ENCODE peak calls at places on chromosomes 2 and 18, in ten cellular contexts. One of them, this sample, is unnamed.

GRCh38 chr2:197159681-197160211 is 150.8 kb downstream of the ANKRD44 start:
- DNase-seq in T-helper 9 cell: peak
- DNase-seq in anterior cingulate cortex: no peak
- DNase-seq in GM10248: no peak
- DNase-seq in HS-27A: peak
- DNase-seq in HuH-7: no peak
- DNase-seq in fibroblast of lung: peak
- DNase-seq in MCF 10A: no peak
- DNase-seq in neural crest cell: no peak
- DNase-seq in mesothelial cell of epicardium: no peak
- DNase-seq in this sample: no peak

GRCh38 chr2:10343658-10344057 is 41.0 kb downstream of the HPCAL1 start:
- DNase-seq in T-helper 9 cell: no peak
- DNase-seq in anterior cingulate cortex: no peak
- DNase-seq in GM10248: no peak
- DNase-seq in HS-27A: no peak
- DNase-seq in HuH-7: no peak
- DNase-seq in fibroblast of lung: no peak
- DNase-seq in MCF 10A: no peak
- DNase-seq in neural crest cell: no peak
- DNase-seq in mesothelial cell of epicardium: no peak
- DNase-seq in this sample: no peak

GRCh38 chr18:10378688-10379465 is 75.6 kb upstream of the APCDD1 start:
- DNase-seq in T-helper 9 cell: no peak
- DNase-seq in anterior cingulate cortex: no peak
- DNase-seq in GM10248: no peak
- DNase-seq in HS-27A: peak
- DNase-seq in HuH-7: no peak
- DNase-seq in fibroblast of lung: peak
- DNase-seq in MCF 10A: no peak
- DNase-seq in neural crest cell: no peak
- DNase-seq in mesothelial cell of epicardium: no peak
- DNase-seq in this sample: no peak

GRCh38 chr2:128642316-128642715 is 323.6 kb upstream of the HS6ST1 start:
- DNase-seq in T-helper 9 cell: no peak
- DNase-seq in anterior cingulate cortex: no peak
- DNase-seq in GM10248: no peak
- DNase-seq in HS-27A: no peak
- DNase-seq in HuH-7: no peak
- DNase-seq in fibroblast of lung: no peak
- DNase-seq in MCF 10A: no peak
- DNase-seq in neural crest cell: no peak
- DNase-seq in mesothelial cell of epicardium: peak
- DNase-seq in this sample: no peak

GRCh38 chr2:134281815-134282419 is 28.0 kb downstream of the MGAT5 start:
- DNase-seq in T-helper 9 cell: no peak
- DNase-seq in anterior cingulate cortex: no peak
- DNase-seq in GM10248: no peak
- DNase-seq in HS-27A: no peak
- DNase-seq in HuH-7: no peak
- DNase-seq in fibroblast of lung: no peak
- DNase-seq in MCF 10A: no peak
- DNase-seq in neural crest cell: no peak
- DNase-seq in mesothelial cell of epicardium: no peak
- DNase-seq in this sample: no peak

GRCh38 chr2:156589381-156590079 is 153.4 kb downstream of the GPD2 start:
- DNase-seq in T-helper 9 cell: no peak
- DNase-seq in anterior cingulate cortex: no peak
- DNase-seq in GM10248: peak
- DNase-seq in HS-27A: no peak
- DNase-seq in HuH-7: no peak
- DNase-seq in fibroblast of lung: peak
- DNase-seq in MCF 10A: peak
- DNase-seq in neural crest cell: no peak
- DNase-seq in mesothelial cell of epicardium: no peak
- DNase-seq in this sample: no peak

GRCh38 chr2:95185973-95186372 is 20.4 kb downstream of the ZNF2 start:
- DNase-seq in T-helper 9 cell: no peak
- DNase-seq in anterior cingulate cortex: no peak
- DNase-seq in GM10248: no peak
- DNase-seq in HS-27A: no peak
- DNase-seq in HuH-7: no peak
- DNase-seq in fibroblast of lung: no peak
- DNase-seq in MCF 10A: no peak
- DNase-seq in neural crest cell: no peak
- DNase-seq in mesothelial cell of epicardium: no peak
- DNase-seq in this sample: no peak

GRCh38 chr2:234827096-234827860 is 124.5 kb upstream of the SH3BP4 start:
- DNase-seq in T-helper 9 cell: no peak
- DNase-seq in anterior cingulate cortex: no peak
- DNase-seq in GM10248: no peak
- DNase-seq in HS-27A: no peak
- DNase-seq in HuH-7: no peak
- DNase-seq in fibroblast of lung: no peak
- DNase-seq in MCF 10A: peak
- DNase-seq in neural crest cell: no peak
- DNase-seq in mesothelial cell of epicardium: no peak
- DNase-seq in this sample: peak

GRCh38 chr2:58428553-58429284 is 187.6 kb upstream of the FANCL start:
- DNase-seq in T-helper 9 cell: no peak
- DNase-seq in anterior cingulate cortex: peak
- DNase-seq in GM10248: peak
- DNase-seq in HS-27A: no peak
- DNase-seq in HuH-7: peak
- DNase-seq in fibroblast of lung: peak
- DNase-seq in MCF 10A: peak
- DNase-seq in neural crest cell: peak
- DNase-seq in mesothelial cell of epicardium: peak
- DNase-seq in this sample: no peak

GRCh38 chr2:40213071-40213470 is 238.8 kb downstream of the SLC8A1 start:
- DNase-seq in T-helper 9 cell: no peak
- DNase-seq in anterior cingulate cortex: no peak
- DNase-seq in GM10248: no peak
- DNase-seq in HS-27A: peak
- DNase-seq in HuH-7: no peak
- DNase-seq in fibroblast of lung: peak
- DNase-seq in MCF 10A: peak
- DNase-seq in neural crest cell: no peak
- DNase-seq in mesothelial cell of epicardium: no peak
- DNase-seq in this sample: no peak

GRCh38 chr18:68735498-68736343 is 20.8 kb upstream of the TMX3 start:
- DNase-seq in T-helper 9 cell: no peak
- DNase-seq in anterior cingulate cortex: no peak
- DNase-seq in GM10248: peak
- DNase-seq in HS-27A: no peak
- DNase-seq in HuH-7: peak
- DNase-seq in fibroblast of lung: peak
- DNase-seq in MCF 10A: peak
- DNase-seq in neural crest cell: no peak
- DNase-seq in mesothelial cell of epicardium: no peak
- DNase-seq in this sample: no peak

GRCh38 chr2:63842149-63843061 is 709 bp downstream of the UGP2 start:
- DNase-seq in T-helper 9 cell: no peak
- DNase-seq in anterior cingulate cortex: no peak
- DNase-seq in GM10248: no peak
- DNase-seq in HS-27A: peak
- DNase-seq in HuH-7: peak
- DNase-seq in fibroblast of lung: peak
- DNase-seq in MCF 10A: peak
- DNase-seq in neural crest cell: no peak
- DNase-seq in mesothelial cell of epicardium: peak
- DNase-seq in this sample: no peak

GRCh38 chr2:205806126-205806905 is 124.0 kb downstream of the NRP2 start:
- DNase-seq in T-helper 9 cell: no peak
- DNase-seq in anterior cingulate cortex: no peak
- DNase-seq in GM10248: no peak
- DNase-seq in HS-27A: no peak
- DNase-seq in HuH-7: peak
- DNase-seq in fibroblast of lung: no peak
- DNase-seq in MCF 10A: no peak
- DNase-seq in neural crest cell: no peak
- DNase-seq in mesothelial cell of epicardium: no peak
- DNase-seq in this sample: no peak

GRCh38 chr18:56068030-56068671 is 480.2 kb upstream of the TCF4 start:
- DNase-seq in T-helper 9 cell: no peak
- DNase-seq in anterior cingulate cortex: no peak
- DNase-seq in GM10248: no peak
- DNase-seq in HS-27A: peak
- DNase-seq in HuH-7: no peak
- DNase-seq in fibroblast of lung: peak
- DNase-seq in MCF 10A: peak
- DNase-seq in neural crest cell: no peak
- DNase-seq in mesothelial cell of epicardium: no peak
- DNase-seq in this sample: no peak

GRCh38 chr2:14632133-14632936 is at the start of gene LRATD1:
- DNase-seq in T-helper 9 cell: no peak
- DNase-seq in anterior cingulate cortex: peak
- DNase-seq in GM10248: peak
- DNase-seq in HS-27A: no peak
- DNase-seq in HuH-7: no peak
- DNase-seq in fibroblast of lung: peak
- DNase-seq in MCF 10A: peak
- DNase-seq in neural crest cell: peak
- DNase-seq in mesothelial cell of epicardium: peak
- DNase-seq in this sample: no peak

GRCh38 chr2:205734436-205734835 is 52.1 kb downstream of the NRP2 start:
- DNase-seq in T-helper 9 cell: no peak
- DNase-seq in anterior cingulate cortex: no peak
- DNase-seq in GM10248: no peak
- DNase-seq in HS-27A: no peak
- DNase-seq in HuH-7: peak
- DNase-seq in fibroblast of lung: peak
- DNase-seq in MCF 10A: peak
- DNase-seq in neural crest cell: peak
- DNase-seq in mesothelial cell of epicardium: no peak
- DNase-seq in this sample: no peak

GRCh38 chr18:7733642-7734041 is 166.5 kb downstream of the PTPRM start:
- DNase-seq in T-helper 9 cell: no peak
- DNase-seq in anterior cingulate cortex: no peak
- DNase-seq in GM10248: no peak
- DNase-seq in HS-27A: no peak
- DNase-seq in HuH-7: no peak
- DNase-seq in fibroblast of lung: no peak
- DNase-seq in MCF 10A: peak
- DNase-seq in neural crest cell: no peak
- DNase-seq in mesothelial cell of epicardium: no peak
- DNase-seq in this sample: no peak

GRCh38 chr2:100339823-100340222 is 17.5 kb upstream of the LONRF2 start:
- DNase-seq in T-helper 9 cell: no peak
- DNase-seq in anterior cingulate cortex: no peak
- DNase-seq in GM10248: no peak
- DNase-seq in HS-27A: no peak
- DNase-seq in HuH-7: no peak
- DNase-seq in fibroblast of lung: no peak
- DNase-seq in MCF 10A: no peak
- DNase-seq in neural crest cell: no peak
- DNase-seq in mesothelial cell of epicardium: no peak
- DNase-seq in this sample: no peak

GRCh38 chr2:239955086-239955988 is 69.8 kb downstream of the NDUFA10 start:
- DNase-seq in T-helper 9 cell: no peak
- DNase-seq in anterior cingulate cortex: no peak
- DNase-seq in GM10248: no peak
- DNase-seq in HS-27A: no peak
- DNase-seq in HuH-7: no peak
- DNase-seq in fibroblast of lung: no peak
- DNase-seq in MCF 10A: no peak
- DNase-seq in neural crest cell: no peak
- DNase-seq in mesothelial cell of epicardium: no peak
- DNase-seq in this sample: no peak

GRCh38 chr2:187008111-187008510 is 159.1 kb upstream of the ZSWIM2 start:
- DNase-seq in T-helper 9 cell: no peak
- DNase-seq in anterior cingulate cortex: no peak
- DNase-seq in GM10248: no peak
- DNase-seq in HS-27A: no peak
- DNase-seq in HuH-7: no peak
- DNase-seq in fibroblast of lung: peak
- DNase-seq in MCF 10A: peak
- DNase-seq in neural crest cell: no peak
- DNase-seq in mesothelial cell of epicardium: no peak
- DNase-seq in this sample: no peak

GRCh38 chr2:6429210-6429986 is 436.3 kb downstream of the CMPK2 start:
- DNase-seq in T-helper 9 cell: no peak
- DNase-seq in anterior cingulate cortex: no peak
- DNase-seq in GM10248: no peak
- DNase-seq in HS-27A: no peak
- DNase-seq in HuH-7: no peak
- DNase-seq in fibroblast of lung: no peak
- DNase-seq in MCF 10A: no peak
- DNase-seq in neural crest cell: no peak
- DNase-seq in mesothelial cell of epicardium: no peak
- DNase-seq in this sample: no peak

GRCh38 chr18:14905979-14906378 is 158.0 kb downstream of the ANKRD30B start:
- DNase-seq in T-helper 9 cell: no peak
- DNase-seq in anterior cingulate cortex: no peak
- DNase-seq in GM10248: no peak
- DNase-seq in HS-27A: no peak
- DNase-seq in HuH-7: no peak
- DNase-seq in fibroblast of lung: no peak
- DNase-seq in MCF 10A: no peak
- DNase-seq in neural crest cell: no peak
- DNase-seq in mesothelial cell of epicardium: no peak
- DNase-seq in this sample: no peak

GRCh38 chr2:218722876-218723477 is 12.3 kb downstream of the TTLL4 start:
- DNase-seq in T-helper 9 cell: no peak
- DNase-seq in anterior cingulate cortex: no peak
- DNase-seq in GM10248: no peak
- DNase-seq in HS-27A: no peak
- DNase-seq in HuH-7: no peak
- DNase-seq in fibroblast of lung: no peak
- DNase-seq in MCF 10A: no peak
- DNase-seq in neural crest cell: no peak
- DNase-seq in mesothelial cell of epicardium: no peak
- DNase-seq in this sample: no peak

GRCh38 chr18:22432672-22433137 is 15.0 kb upstream of the CTAGE1 start:
- DNase-seq in T-helper 9 cell: no peak
- DNase-seq in anterior cingulate cortex: no peak
- DNase-seq in GM10248: no peak
- DNase-seq in HS-27A: peak
- DNase-seq in HuH-7: no peak
- DNase-seq in fibroblast of lung: peak
- DNase-seq in MCF 10A: peak
- DNase-seq in neural crest cell: no peak
- DNase-seq in mesothelial cell of epicardium: no peak
- DNase-seq in this sample: no peak

GRCh38 chr2:232320038-232320790 is 58.3 kb upstream of the ALPP start:
- DNase-seq in T-helper 9 cell: no peak
- DNase-seq in anterior cingulate cortex: no peak
- DNase-seq in GM10248: no peak
- DNase-seq in HS-27A: no peak
- DNase-seq in HuH-7: no peak
- DNase-seq in fibroblast of lung: no peak
- DNase-seq in MCF 10A: no peak
- DNase-seq in neural crest cell: no peak
- DNase-seq in mesothelial cell of epicardium: no peak
- DNase-seq in this sample: no peak

GRCh38 chr2:119496682-119497081 is 27.6 kb downstream of the SCTR start:
- DNase-seq in T-helper 9 cell: no peak
- DNase-seq in anterior cingulate cortex: no peak
- DNase-seq in GM10248: no peak
- DNase-seq in HS-27A: no peak
- DNase-seq in HuH-7: no peak
- DNase-seq in fibroblast of lung: no peak
- DNase-seq in MCF 10A: no peak
- DNase-seq in neural crest cell: no peak
- DNase-seq in mesothelial cell of epicardium: peak
- DNase-seq in this sample: no peak

GRCh38 chr2:72883356-72883962 is 3.7 kb upstream of the SPR start:
- DNase-seq in T-helper 9 cell: no peak
- DNase-seq in anterior cingulate cortex: no peak
- DNase-seq in GM10248: no peak
- DNase-seq in HS-27A: no peak
- DNase-seq in HuH-7: peak
- DNase-seq in fibroblast of lung: peak
- DNase-seq in MCF 10A: peak
- DNase-seq in neural crest cell: peak
- DNase-seq in mesothelial cell of epicardium: peak
- DNase-seq in this sample: no peak

GRCh38 chr18:62838475-62839098 is 123.2 kb downstream of the PHLPP1 start:
- DNase-seq in T-helper 9 cell: no peak
- DNase-seq in anterior cingulate cortex: no peak
- DNase-seq in GM10248: peak
- DNase-seq in HS-27A: no peak
- DNase-seq in HuH-7: no peak
- DNase-seq in fibroblast of lung: no peak
- DNase-seq in MCF 10A: no peak
- DNase-seq in neural crest cell: no peak
- DNase-seq in mesothelial cell of epicardium: no peak
- DNase-seq in this sample: no peak